ENCODE peak calls at places on chromosome 10, in four cellular contexts. V is fibroblast of mammary gland, E is psoas muscle, J is cardiac muscle cell. W is an unnamed sample.
A peak's percentile ranks its signal among the peaks of the same experiment; 100 is the strongest.

GRCh38 chr10:29109700-29110099 is 179.2 kb upstream of the LYZL1 start:
- DNase-seq in V (no peak), E (no peak), J (no peak), W (no peak)

GRCh38 chr10:93309062-93309461 is 173.1 kb downstream of the MYOF start:
- DNase-seq in V (peak; percentile 70), E (no peak), J (peak; percentile 53), W (peak; percentile 21)

GRCh38 chr10:28054211-28054888 is 55.5 kb upstream of the ODAD2 start:
- DNase-seq in V (peak; percentile 92), E (no peak), J (peak; percentile 69), W (peak; percentile 78)

GRCh38 chr10:113788604-113789083 is 37.2 kb downstream of the PLEKHS1 start:
- DNase-seq in V (peak; percentile 99), E (no peak), J (peak; percentile 96), W (peak; percentile 98)

GRCh38 chr10:96740579-96741281 is 20.4 kb upstream of the PIK3AP1 start:
- DNase-seq in V (no peak), E (peak; percentile 67), J (peak; percentile 16), W (peak; percentile 53)

GRCh38 chr10:101293007-101293723 is 60.8 kb upstream of the BTRC start:
- DNase-seq in V (no peak), E (no peak), J (no peak), W (no peak)

GRCh38 chr10:86658751-86659150 is 4.4 kb downstream of the OPN4 start:
- DNase-seq in V (no peak), E (no peak), J (no peak), W (no peak)

GRCh38 chr10:1267148-1267547 is 211.0 kb downstream of the WDR37 start:
- DNase-seq in V (no peak), E (no peak), J (no peak), W (no peak)

GRCh38 chr10:6348091-6348862 is 145.5 kb downstream of the PFKFB3 start:
- DNase-seq in V (no peak), E (peak; percentile 77), J (peak; percentile 4), W (no peak)

GRCh38 chr10:3990307-3990706 is 205.3 kb upstream of the KLF6 start:
- DNase-seq in V (no peak), E (no peak), J (no peak), W (no peak)

GRCh38 chr10:89946106-89946505 is 244.7 kb downstream of the KIF20B start:
- DNase-seq in V (peak; percentile 9), E (no peak), J (peak; percentile 28), W (no peak)

GRCh38 chr10:52318822-52319464 is 4.9 kb downstream of the DKK1 start:
- DNase-seq in V (peak; percentile 97), E (no peak), J (peak; percentile 94), W (peak; percentile 89)

GRCh38 chr10:117253908-117254307 is 13.0 kb downstream of the SLC18A2 start:
- DNase-seq in V (no peak), E (no peak), J (no peak), W (no peak)

GRCh38 chr10:90226526-90226925 is 525.1 kb downstream of the KIF20B start:
- DNase-seq in V (no peak), E (no peak), J (no peak), W (no peak)

GRCh38 chr10:124599588-124600050 is 138.0 kb downstream of the LHPP start:
- DNase-seq in V (no peak), E (peak; percentile 29), J (no peak), W (no peak)

GRCh38 chr10:88385601-88386203 is 197.4 kb downstream of the RNLS start:
- DNase-seq in V (no peak), E (peak; percentile 54), J (no peak), W (peak; percentile 89)
- TF ChIP-seq CTCF in V (no peak), E (no peak), J (no peak), W (no peak)

GRCh38 chr10:14822879-14823755 is 14.7 kb downstream of the CDNF start:
- DNase-seq in V (peak; percentile 54), E (no peak), J (peak; percentile 69), W (peak; percentile 60)

GRCh38 chr10:14821635-14822375 is 16.0 kb downstream of the CDNF start:
- DNase-seq in V (no peak), E (no peak), J (no peak), W (no peak)

GRCh38 chr10:14820775-14821154 is 17.1 kb downstream of the CDNF start:
- DNase-seq in V (no peak), E (no peak), J (no peak), W (no peak)

GRCh38 chr10:14823966-14824365 is 13.9 kb downstream of the CDNF start:
- DNase-seq in V (no peak), E (no peak), J (no peak), W (no peak)

GRCh38 chr10:14820010-14820774 is 17.6 kb downstream of the CDNF start:
- DNase-seq in V (peak; percentile 85), E (no peak), J (peak; percentile 86), W (peak; percentile 54)
- TF ChIP-seq CTCF in V (no peak), E (no peak), J (no peak), W (no peak)

GRCh38 chr10:103699611-103700435 is 155.6 kb downstream of the SH3PXD2A start:
- DNase-seq in V (no peak), E (no peak), J (no peak), W (no peak)
- TF ChIP-seq CTCF in V (no peak), E (no peak), J (peak; percentile 8), W (no peak)

GRCh38 chr10:103932996-103933395 is 15.0 kb upstream of the STN1 start:
- DNase-seq in V (no peak), E (no peak), J (no peak), W (no peak)
- TF ChIP-seq CTCF in V (no peak), E (no peak), J (no peak), W (no peak)

GRCh38 chr10:51052152-51052551 is 22.1 kb upstream of the PRKG1 start:
- DNase-seq in V (no peak), E (no peak), J (no peak), W (no peak)

GRCh38 chr10:51048792-51049191 is 25.5 kb upstream of the PRKG1 start:
- DNase-seq in V (no peak), E (no peak), J (no peak), W (no peak)

GRCh38 chr10:51046668-51047067 is 27.6 kb upstream of the PRKG1 start:
- DNase-seq in V (peak; percentile 22), E (no peak), J (no peak), W (no peak)

DNA sequence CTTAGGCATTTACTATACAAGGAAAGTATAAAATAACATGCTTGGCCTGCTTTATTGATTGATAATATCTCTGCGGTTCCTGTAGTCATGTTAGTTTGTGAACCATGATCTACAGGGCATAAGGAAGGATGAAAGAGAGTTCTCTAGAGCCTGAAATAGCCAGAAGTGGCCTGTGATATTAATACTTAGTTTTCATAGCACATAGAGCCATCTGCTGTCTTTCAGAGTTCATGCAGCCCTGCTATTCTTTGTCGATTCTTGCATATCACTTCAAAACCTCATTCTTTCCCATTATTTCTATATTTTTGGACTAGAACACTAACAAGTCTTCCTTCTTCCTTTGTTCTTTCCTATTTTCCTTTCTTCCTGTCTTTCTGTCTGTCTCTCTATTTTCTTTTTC is 26.4 kb upstream of the PRKG1 start:
- DNase-seq in V (peak; percentile 5), E (no peak), J (peak; percentile 32), W (no peak)
- TF ChIP-seq CTCF in V (peak; percentile 14), E (peak; percentile 25), J (peak; percentile 18), W (no peak)

GRCh38 chr10:61669161-61669755 is 6.5 kb downstream of the CABCOCO1 start:
- DNase-seq in V (no peak), E (no peak), J (no peak), W (no peak)
- TF ChIP-seq CTCF in V (no peak), E (no peak), J (no peak), W (no peak)

GRCh38 chr10:23095404-23095965 is at the start of gene MSRB2:
- DNase-seq in V (peak; percentile 94), E (peak; percentile 97), J (peak; percentile 98), W (peak; percentile 95)
- TF ChIP-seq CTCF in V (no peak), E (no peak), J (no peak), W (no peak)

GRCh38 chr10:108439397-108439796 is 1274.9 kb upstream of the SORCS1 start:
- DNase-seq in V (peak; percentile 19), E (no peak), J (peak; percentile 8), W (no peak)
- TF ChIP-seq CTCF in V (peak; percentile 10), E (no peak), J (peak; percentile 7), W (no peak)

GRCh38 chr10:62978417-62978955 is 154.6 kb upstream of the NRBF2 start:
- DNase-seq in V (peak; percentile 22), E (no peak), J (peak; percentile 40), W (no peak)
- TF ChIP-seq CTCF in V (no peak), E (no peak), J (no peak), W (no peak)

GRCh38 chr10:19762026-19762425 is 54.2 kb upstream of the PLXDC2 start:
- DNase-seq in V (no peak), E (no peak), J (peak; percentile 21), W (no peak)

GRCh38 chr10:19772958-19773357 is 43.3 kb upstream of the PLXDC2 start:
- DNase-seq in V (no peak), E (no peak), J (no peak), W (no peak)

GRCh38 chr10:19767876-19768275 is 48.4 kb upstream of the PLXDC2 start:
- DNase-seq in V (no peak), E (no peak), J (no peak), W (no peak)
- TF ChIP-seq CTCF in V (no peak), E (no peak), J (no peak), W (no peak)